ENCODE peak calls at places on chromosome 9, in ten cellular contexts. T is DMS79 treated with DMSO at 0.1 percent for 48 hours; Z is stimulated activated naive CD8-positive, alpha-beta T cell treated with anti-CD3 and anti-CD28 coated beads, Interleukin-15, amount 100 ng/mL, for 72 hours; E is iPS-NIHi11; S is NCI-H1417; V is hepatic stellate cell; W is adipocyte; Y is T-helper 2 cell; X is activated effector memory CD4-positive, alpha-beta T cell treated with Interleukin-2 at 50 U/mL for 16 hours; U is left ventricle myocardium inferior. Q is an unnamed sample.

GRCh38 chr9:124329393-124329792 is 71.6 kb downstream of the NEK6 start:
- DNase-seq in E (no peak), W (no peak), V (no peak), T (no peak), U (no peak), Y (no peak), Z (no peak), X (no peak), S (no peak), Q (no peak)

GRCh38 chr9:88593537-88594185 is 58.7 kb downstream of the NXNL2 start:
- DNase-seq in W (peak; percentile 95), V (peak; percentile 54), Y (no peak), S (peak; percentile 7), Z (peak; percentile 50), X (no peak), U (no peak), E (peak; percentile 37), T (no peak), Q (no peak)

GRCh38 chr9:109519366-109519765 is 21.3 kb upstream of the PTPN3 start:
- DNase-seq in E (no peak), S (no peak), Y (no peak), X (no peak), U (no peak), T (no peak), V (no peak), Z (no peak), W (no peak), Q (no peak)

GRCh38 chr9:131292937-131293336 is 3.4 kb downstream of the PLPP7 start:
- DNase-seq in T (no peak), S (no peak), W (no peak), U (no peak), X (no peak), V (no peak), E (no peak), Z (no peak), Y (no peak), Q (no peak)

GRCh38 chr9:2560175-2560574 is 61.4 kb upstream of the VLDLR start:
- DNase-seq in X (no peak), S (no peak), Z (no peak), T (no peak), U (no peak), W (no peak), E (no peak), V (no peak), Y (no peak), Q (no peak)

GRCh38 chr9:86202338-86202882 is 57.0 kb downstream of the C9orf153 start:
- DNase-seq in E (peak; percentile 73), Z (peak; percentile 14), Y (no peak), W (peak; percentile 76), T (peak; percentile 6), V (peak; percentile 48), S (peak; percentile 23), U (no peak), X (no peak), Q (no peak)

GRCh38 chr9:123399803-123400378 is 43.9 kb downstream of the CRB2 start:
- DNase-seq in U (no peak), Z (no peak), X (no peak), W (no peak), E (peak; percentile 86), S (no peak), Y (no peak), V (no peak), T (no peak), Q (no peak)

GRCh38 chr9:134688661-134689319 is 47.2 kb downstream of the COL5A1 start:
- DNase-seq in E (no peak), W (no peak), U (no peak), Y (no peak), X (no peak), V (no peak), T (no peak), Z (no peak), S (no peak), Q (no peak)

GRCh38 chr9:120612218-120612617 is 32.3 kb upstream of the CDK5RAP2 start:
- DNase-seq in S (no peak), Y (no peak), U (no peak), W (no peak), Z (no peak), V (no peak), X (no peak), T (no peak), E (no peak), Q (no peak)

GRCh38 chr9:127196826-127197145 is 67.8 kb upstream of the GARNL3 start:
- DNase-seq in Z (no peak), E (no peak), V (no peak), U (peak; percentile 29), S (no peak), Y (no peak), W (no peak), X (no peak), T (no peak), Q (no peak)

GRCh38 chr9:95105519-95106287 is 211.8 kb downstream of the FANCC start:
- DNase-seq in W (no peak), Z (no peak), X (no peak), S (no peak), Y (no peak), U (no peak), E (no peak), V (no peak), T (no peak), Q (no peak)

GRCh38 chr9:77707696-77708095 is 59.6 kb upstream of the GNA14 start:
- DNase-seq in S (no peak), Y (no peak), W (peak; percentile 97), U (peak; percentile 51), T (no peak), Z (no peak), E (peak; percentile 39), X (no peak), V (peak; percentile 80), Q (no peak)

GRCh38 chr9:14251146-14252071 is 62.5 kb downstream of the NFIB start:
- DNase-seq in Y (no peak), S (peak; percentile 8), V (peak; percentile 31), Z (no peak), U (peak; percentile 87), W (peak; percentile 75), X (no peak), T (peak; percentile 92), E (peak; percentile 63), Q (no peak)

GRCh38 chr9:5743109-5743508 is 89.8 kb downstream of the ERMP1 start:
- DNase-seq in W (no peak), T (no peak), U (no peak), S (no peak), X (no peak), Z (no peak), Y (no peak), V (no peak), E (no peak), Q (no peak)

GRCh38 chr9:111945216-111945615 is 48.6 kb downstream of the UGCG start:
- DNase-seq in S (no peak), Z (peak; percentile 46), X (no peak), Y (no peak), V (no peak), E (no peak), T (no peak), U (no peak), W (peak; percentile 47), Q (no peak)

GRCh38 chr9:124768778-124769350 is 2.2 kb downstream of the NR6A1 start:
- DNase-seq in X (no peak), U (no peak), E (no peak), T (no peak), V (no peak), Z (no peak), W (no peak), Y (no peak), S (no peak), Q (no peak)

GRCh38 chr9:108761530-108762347 is 94.0 kb downstream of the ACTL7B start:
- DNase-seq in E (peak; percentile 76), V (peak; percentile 58), Z (peak; percentile 29), X (no peak), S (peak; percentile 47), T (no peak), U (peak; percentile 28), Y (no peak), W (peak; percentile 81), Q (no peak)

GRCh38 chr9:15856591-15856990 is 303.7 kb downstream of the CCDC171 start:
- DNase-seq in W (peak; percentile 17), S (no peak), E (no peak), Z (no peak), V (peak; percentile 13), X (no peak), U (no peak), Y (no peak), T (no peak), Q (no peak)

GRCh38 chr9:130537346-130538050 is 41.9 kb upstream of the FUBP3 start:
- DNase-seq in U (no peak), E (no peak), T (no peak), Y (no peak), S (no peak), V (no peak), W (no peak), Z (no peak), X (no peak), Q (no peak)

GRCh38 chr9:89469003-89469402 is 28.9 kb downstream of the SEMA4D start:
- DNase-seq in Z (no peak), W (no peak), U (no peak), S (no peak), T (no peak), E (no peak), X (no peak), Y (no peak), V (no peak), Q (no peak)

GRCh38 chr9:89612566-89613278 is 7.9 kb downstream of the GADD45G start:
- DNase-seq in Y (no peak), T (no peak), S (no peak), W (no peak), U (no peak), Z (no peak), E (no peak), V (no peak), X (no peak), Q (no peak)

GRCh38 chr9:95513722-95514121 is 3.0 kb downstream of the PTCH1 start:
- DNase-seq in U (no peak), X (no peak), E (no peak), Y (no peak), S (no peak), V (no peak), T (no peak), W (no peak), Z (no peak), Q (no peak)

GRCh38 chr9:136916330-136917184 is 28.0 kb downstream of the FBXW5 start:
- DNase-seq in E (no peak), T (no peak), V (no peak), W (no peak), S (no peak), Y (no peak), U (no peak), Z (no peak), X (no peak), Q (no peak)

GRCh38 chr9:108775901-108776306 is 79.9 kb downstream of the ACTL7B start:
- DNase-seq in T (no peak), W (peak; percentile 15), V (no peak), Z (no peak), Y (no peak), X (no peak), U (no peak), S (no peak), E (no peak), Q (no peak)

GRCh38 chr9:89519393-89519805 is 21.5 kb upstream of the SEMA4D start:
- DNase-seq in W (no peak), T (no peak), Y (no peak), X (no peak), S (no peak), E (no peak), V (no peak), U (no peak), Z (no peak), Q (no peak)

GRCh38 chr9:98867434-98868168 is 60.1 kb downstream of the GALNT12 start:
- DNase-seq in Z (peak; percentile 24), Y (no peak), U (peak; percentile 83), W (peak; percentile 94), T (no peak), E (no peak), X (no peak), S (no peak), V (peak; percentile 79), Q (no peak)

GRCh38 chr9:99720455-99721050 is 101.1 kb upstream of the NR4A3 start:
- DNase-seq in V (no peak), U (no peak), E (no peak), T (peak; percentile 6), W (peak; percentile 54), Z (peak; percentile 8), Y (no peak), S (no peak), X (no peak), Q (no peak)

GRCh38 chr9:89256225-89256624 is 54.8 kb upstream of the CKS2 start:
- DNase-seq in W (no peak), X (no peak), Z (no peak), U (no peak), T (no peak), V (no peak), S (no peak), Y (no peak), E (no peak), Q (no peak)